ENCODE peak calls at places on chromosomes 4 and X, in six cellular contexts. One of them, this sample, is unnamed.

GRCh38 chr4:76733380-76733779 is 164.6 kb downstream of the SOWAHB start:
- DNase-seq in endothelial cell of umbilical vein: no peak
- DNase-seq in A549: no peak
- DNase-seq in K562: no peak
- DNase-seq in HepG2: no peak
- DNase-seq in GM12878: no peak
- DNase-seq in this sample: no peak

GRCh38 chrX:114071412-114071811 is 512.5 kb upstream of the HTR2C start:
- DNase-seq in K562: no peak
- DNase-seq in A549: no peak
- DNase-seq in HepG2: no peak
- DNase-seq in GM12878: no peak
- DNase-seq in endothelial cell of umbilical vein: no peak
- DNase-seq in this sample: no peak

GRCh38 chrX:40644175-40644574 is 3.2 kb downstream of the CXorf38 start:
- DNase-seq in HepG2: no peak
- DNase-seq in A549: no peak
- DNase-seq in GM12878: no peak
- DNase-seq in K562: no peak
- DNase-seq in endothelial cell of umbilical vein: peak; percentile 43
- DNase-seq in this sample: peak; percentile 84

GRCh38 chr4:16916719-16917337 is 18.4 kb upstream of the LDB2 start:
- DNase-seq in HepG2: peak; percentile 63
- DNase-seq in GM12878: peak; percentile 47
- DNase-seq in K562: peak; percentile 74
- DNase-seq in endothelial cell of umbilical vein: peak; percentile 74
- DNase-seq in A549: peak; percentile 15
- DNase-seq in this sample: peak; percentile 79

GRCh38 chrX:134670241-134670811 is 12.1 kb upstream of the PLAC1 start:
- DNase-seq in HepG2: peak; percentile 30
- DNase-seq in endothelial cell of umbilical vein: peak; percentile 29
- DNase-seq in A549: peak; percentile 78
- DNase-seq in GM12878: no peak
- DNase-seq in K562: no peak
- DNase-seq in this sample: no peak

GRCh38 chr4:78989697-78990270 is 50.5 kb upstream of the PAQR3 start:
- DNase-seq in A549: no peak
- DNase-seq in K562: no peak
- DNase-seq in GM12878: no peak
- DNase-seq in HepG2: no peak
- DNase-seq in endothelial cell of umbilical vein: no peak
- DNase-seq in this sample: no peak

GRCh38 chrX:139158256-139158655 is 372.3 kb upstream of the F9 start:
- DNase-seq in GM12878: no peak
- DNase-seq in K562: no peak
- DNase-seq in endothelial cell of umbilical vein: no peak
- DNase-seq in HepG2: no peak
- DNase-seq in A549: no peak
- DNase-seq in this sample: no peak

GRCh38 chrX:44975666-44976263 is 102.8 kb downstream of the KDM6A start:
- DNase-seq in HepG2: peak; percentile 50
- DNase-seq in endothelial cell of umbilical vein: no peak
- DNase-seq in A549: no peak
- DNase-seq in K562: peak; percentile 36
- DNase-seq in GM12878: no peak
- DNase-seq in this sample: no peak

GRCh38 chr4:142567199-142567598 is 278.9 kb downstream of the INPP4B start:
- DNase-seq in GM12878: no peak
- DNase-seq in HepG2: no peak
- DNase-seq in endothelial cell of umbilical vein: no peak
- DNase-seq in A549: peak; percentile 4
- DNase-seq in K562: no peak
- DNase-seq in this sample: no peak

GRCh38 chrX:48475774-48476577 is at the start of gene FTSJ1:
- DNase-seq in GM12878: peak; percentile 79
- DNase-seq in K562: peak; percentile 81
- DNase-seq in endothelial cell of umbilical vein: peak; percentile 92
- DNase-seq in HepG2: peak; percentile 76
- DNase-seq in A549: peak; percentile 84
- DNase-seq in this sample: peak; percentile 92

GRCh38 chr4:84498203-84499026 is 677 bp downstream of the NKX6-1 start:
- DNase-seq in GM12878: no peak
- DNase-seq in K562: no peak
- DNase-seq in HepG2: no peak
- DNase-seq in endothelial cell of umbilical vein: peak; percentile 13
- DNase-seq in A549: peak; percentile 9
- DNase-seq in this sample: peak; percentile 15

GRCh38 chr4:159639924-159640323 is 537.0 kb downstream of the RAPGEF2 start:
- DNase-seq in K562: no peak
- DNase-seq in HepG2: no peak
- DNase-seq in GM12878: no peak
- DNase-seq in A549: no peak
- DNase-seq in endothelial cell of umbilical vein: no peak
- DNase-seq in this sample: no peak

GRCh38 chr4:153757407-153757806 is 2.4 kb downstream of the RNF175 start:
- DNase-seq in HepG2: no peak
- DNase-seq in endothelial cell of umbilical vein: no peak
- DNase-seq in GM12878: no peak
- DNase-seq in A549: no peak
- DNase-seq in K562: no peak
- DNase-seq in this sample: peak; percentile 27

GRCh38 chr4:124018383-124019317 is 622.1 kb downstream of the SPRY1 start:
- DNase-seq in HepG2: peak; percentile 12
- DNase-seq in GM12878: peak; percentile 33
- DNase-seq in K562: no peak
- DNase-seq in A549: no peak
- DNase-seq in endothelial cell of umbilical vein: peak; percentile 43
- DNase-seq in this sample: peak; percentile 12

GRCh38 chrX:6738518-6739470 is 203.9 kb upstream of the VCX3A start:
- DNase-seq in K562: no peak
- DNase-seq in HepG2: no peak
- DNase-seq in A549: no peak
- DNase-seq in endothelial cell of umbilical vein: no peak
- DNase-seq in GM12878: peak; percentile 93
- DNase-seq in this sample: no peak

GRCh38 chr4:62571494-62571893 is 1371.4 kb downstream of the ADGRL3 start:
- DNase-seq in A549: no peak
- DNase-seq in endothelial cell of umbilical vein: no peak
- DNase-seq in HepG2: peak; percentile 55
- DNase-seq in K562: no peak
- DNase-seq in GM12878: no peak
- DNase-seq in this sample: no peak

GRCh38 chrX:136170109-136170800 is 22.9 kb downstream of the FHL1 start:
- DNase-seq in GM12878: no peak
- DNase-seq in HepG2: no peak
- DNase-seq in K562: no peak
- DNase-seq in endothelial cell of umbilical vein: peak; percentile 51
- DNase-seq in A549: no peak
- DNase-seq in this sample: no peak

GRCh38 chr4:183797445-183798248 is 107.5 kb upstream of the STOX2 start:
- DNase-seq in A549: peak; percentile 17
- DNase-seq in HepG2: no peak
- DNase-seq in endothelial cell of umbilical vein: peak; percentile 14
- DNase-seq in GM12878: no peak
- DNase-seq in K562: no peak
- DNase-seq in this sample: peak; percentile 33

GRCh38 chr4:87100093-87100634 is 120.3 kb downstream of the KLHL8 start:
- DNase-seq in K562: no peak
- DNase-seq in endothelial cell of umbilical vein: no peak
- DNase-seq in GM12878: no peak
- DNase-seq in A549: no peak
- DNase-seq in HepG2: peak; percentile 13
- DNase-seq in this sample: no peak

GRCh38 chr4:73862357-73862756 is 6.8 kb upstream of the CXCL1 start:
- DNase-seq in K562: no peak
- DNase-seq in endothelial cell of umbilical vein: peak; percentile 17
- DNase-seq in HepG2: no peak
- DNase-seq in A549: no peak
- DNase-seq in GM12878: no peak
- DNase-seq in this sample: no peak

GRCh38 chrX:54482839-54483593 is 13.0 kb downstream of the FGD1 start:
- DNase-seq in A549: no peak
- DNase-seq in K562: no peak
- DNase-seq in endothelial cell of umbilical vein: no peak
- DNase-seq in GM12878: no peak
- DNase-seq in HepG2: no peak
- DNase-seq in this sample: no peak

GRCh38 chrX:72255445-72255844 is 16.6 kb upstream of the ERCC6L start:
- DNase-seq in K562: no peak
- DNase-seq in GM12878: no peak
- DNase-seq in endothelial cell of umbilical vein: no peak
- DNase-seq in A549: no peak
- DNase-seq in HepG2: no peak
- DNase-seq in this sample: no peak

GRCh38 chrX:103918050-103918449 is 44.4 kb upstream of the TMSB15B start:
- DNase-seq in endothelial cell of umbilical vein: peak; percentile 59
- DNase-seq in A549: peak; percentile 67
- DNase-seq in GM12878: no peak
- DNase-seq in HepG2: no peak
- DNase-seq in K562: peak; percentile 34
- DNase-seq in this sample: peak; percentile 50

GRCh38 chrX:50609796-50610195 is 139.2 kb upstream of the DGKK start:
- DNase-seq in endothelial cell of umbilical vein: peak; percentile 29
- DNase-seq in HepG2: no peak
- DNase-seq in A549: no peak
- DNase-seq in K562: no peak
- DNase-seq in GM12878: no peak
- DNase-seq in this sample: no peak

GRCh38 chrX:122244080-122244479 is 940.0 kb upstream of the GRIA3 start:
- DNase-seq in GM12878: no peak
- DNase-seq in A549: no peak
- DNase-seq in HepG2: no peak
- DNase-seq in endothelial cell of umbilical vein: no peak
- DNase-seq in K562: no peak
- DNase-seq in this sample: no peak

GRCh38 chrX:122241959-122242358 is 942.1 kb upstream of the GRIA3 start:
- DNase-seq in A549: no peak
- DNase-seq in K562: no peak
- DNase-seq in HepG2: no peak
- DNase-seq in endothelial cell of umbilical vein: no peak
- DNase-seq in GM12878: no peak
- DNase-seq in this sample: no peak

DNA sequence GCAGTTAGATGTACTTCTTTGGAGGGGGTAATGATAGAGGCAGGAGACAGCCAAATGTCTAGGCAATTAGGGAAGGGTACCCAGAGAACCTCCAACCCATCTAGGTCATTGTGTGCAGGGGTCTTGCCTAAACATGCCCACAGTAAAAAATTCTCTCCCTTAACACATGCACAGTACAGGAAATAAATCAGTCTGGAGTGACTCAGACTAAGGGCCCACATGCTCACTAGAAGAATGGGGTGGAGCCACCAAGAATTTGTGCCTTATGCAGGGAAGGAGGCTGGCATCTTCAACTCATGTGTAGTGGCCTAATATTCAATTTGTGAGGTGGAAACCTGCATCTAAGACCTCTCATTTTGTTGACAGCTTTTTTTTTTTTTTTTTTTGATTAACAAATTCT is 945.3 kb upstream of the GRIA3 start:
- DNase-seq in A549: no peak
- DNase-seq in K562: no peak
- DNase-seq in HepG2: no peak
- DNase-seq in endothelial cell of umbilical vein: no peak
- DNase-seq in GM12878: no peak
- DNase-seq in this sample: no peak
- TF ChIP-seq MYC in A549: no peak
- TF ChIP-seq MYC in K562: no peak
- TF ChIP-seq MYC in HepG2: no peak
- TF ChIP-seq MYC in endothelial cell of umbilical vein: no peak
- TF ChIP-seq MYC in GM12878: no peak
- TF ChIP-seq MYC in this sample: no peak

GRCh38 chr4:22482250-22483127 is 33.4 kb downstream of the ADGRA3 start:
- DNase-seq in HepG2: no peak
- DNase-seq in GM12878: no peak
- DNase-seq in A549: no peak
- DNase-seq in K562: no peak
- DNase-seq in endothelial cell of umbilical vein: no peak
- DNase-seq in this sample: no peak
- TF ChIP-seq CTCF in HepG2: no peak
- TF ChIP-seq CTCF in GM12878: no peak
- TF ChIP-seq CTCF in A549: no peak
- TF ChIP-seq CTCF in K562: no peak
- TF ChIP-seq CTCF in endothelial cell of umbilical vein: no peak
- TF ChIP-seq CTCF in this sample: no peak

DNA sequence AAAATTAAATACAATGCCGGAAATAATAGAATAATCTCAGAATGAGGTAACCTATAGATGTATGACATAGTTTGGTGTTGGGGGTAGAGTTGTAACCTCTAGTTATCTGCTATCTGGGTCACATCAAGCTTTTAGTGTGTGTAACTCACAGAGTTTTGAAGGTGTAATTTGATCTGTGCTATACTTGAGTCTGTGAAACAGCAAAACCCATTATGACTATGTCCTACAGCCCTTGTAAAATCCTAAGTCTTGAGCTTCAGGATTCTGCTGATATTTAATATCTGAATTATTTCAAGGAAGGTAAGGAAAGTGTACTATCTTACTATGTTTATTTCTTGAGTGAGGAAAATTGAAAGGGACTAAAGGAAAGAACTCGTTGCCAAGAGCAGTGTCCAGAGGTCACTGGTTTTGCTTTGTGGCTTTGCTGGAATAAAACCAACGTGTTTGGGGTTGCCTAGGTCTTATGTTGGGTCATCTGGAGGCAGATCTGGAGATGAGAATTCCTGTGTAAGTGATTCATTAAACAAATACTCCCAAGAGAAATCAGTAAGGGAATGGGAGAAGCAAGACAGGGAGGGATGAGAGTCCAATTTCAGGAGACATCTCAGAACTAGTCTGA is 107.8 kb upstream of the CBLL2 start:
- DNase-seq in GM12878: no peak
- DNase-seq in A549: no peak
- DNase-seq in HepG2: no peak
- DNase-seq in K562: no peak
- DNase-seq in endothelial cell of umbilical vein: no peak
- DNase-seq in this sample: no peak
- TF ChIP-seq MYC in GM12878: no peak
- TF ChIP-seq MYC in A549: no peak
- TF ChIP-seq MYC in HepG2: no peak
- TF ChIP-seq MYC in K562: no peak
- TF ChIP-seq MYC in endothelial cell of umbilical vein: no peak
- TF ChIP-seq MYC in this sample: no peak

GRCh38 chr4:5730436-5730835 is 19.4 kb downstream of the EVC start:
- DNase-seq in A549: no peak
- DNase-seq in HepG2: no peak
- DNase-seq in GM12878: no peak
- DNase-seq in K562: no peak
- DNase-seq in endothelial cell of umbilical vein: no peak
- DNase-seq in this sample: peak; percentile 36

GRCh38 chr4:5730993-5731975 is 20.3 kb downstream of the EVC start:
- DNase-seq in HepG2: no peak
- DNase-seq in K562: no peak
- DNase-seq in endothelial cell of umbilical vein: no peak
- DNase-seq in A549: no peak
- DNase-seq in GM12878: no peak
- DNase-seq in this sample: peak; percentile 67

GRCh38 chr4:5734841-5735240 is 23.8 kb downstream of the EVC start:
- DNase-seq in GM12878: no peak
- DNase-seq in A549: no peak
- DNase-seq in K562: no peak
- DNase-seq in endothelial cell of umbilical vein: no peak
- DNase-seq in HepG2: no peak
- DNase-seq in this sample: no peak

GRCh38 chr4:5735463-5735862 is 24.5 kb downstream of the EVC start:
- DNase-seq in HepG2: no peak
- DNase-seq in A549: no peak
- DNase-seq in GM12878: no peak
- DNase-seq in K562: no peak
- DNase-seq in endothelial cell of umbilical vein: no peak
- DNase-seq in this sample: no peak

GRCh38 chr4:5732158-5732557 is 21.2 kb downstream of the EVC start:
- DNase-seq in endothelial cell of umbilical vein: no peak
- DNase-seq in GM12878: no peak
- DNase-seq in K562: no peak
- DNase-seq in HepG2: no peak
- DNase-seq in A549: no peak
- DNase-seq in this sample: no peak
- TF ChIP-seq CTCF in endothelial cell of umbilical vein: no peak
- TF ChIP-seq CTCF in GM12878: no peak
- TF ChIP-seq CTCF in K562: no peak
- TF ChIP-seq CTCF in HepG2: no peak
- TF ChIP-seq CTCF in A549: no peak
- TF ChIP-seq CTCF in this sample: no peak